ENCODE peak calls at places on chromosomes 6 and 20, in five cellular contexts. F, D, X, R and I are unnamed samples.

GRCh38 chr20:62069741-62070216 is 4.1 kb upstream of the TAF4 start:
- DNase-seq in X (no peak), F (no peak), D (no peak), R (no peak), I (no peak)

GRCh38 chr20:45218133-45218532 is 3.0 kb upstream of the SEMG2 start:
- DNase-seq in F (no peak), R (no peak), D (no peak), X (no peak), I (no peak)

GRCh38 chr6:119055069-119055468 is 23.4 kb downstream of the FAM184A start:
- DNase-seq in X (no peak), R (no peak), D (no peak), F (no peak), I (no peak)

GRCh38 chr6:12534454-12534853 is 182.1 kb upstream of the PHACTR1 start:
- DNase-seq in X (no peak), D (no peak), F (no peak), R (no peak), I (no peak)

GRCh38 chr6:41698350-41698781 is 37.0 kb downstream of the TFEB start:
- DNase-seq in D (no peak), F (no peak), R (no peak), X (no peak), I (no peak)

GRCh38 chr6:131136021-131136847 is 967 bp downstream of the AKAP7 start:
- DNase-seq in R (no peak), X (no peak), D (no peak), F (no peak), I (no peak)

GRCh38 chr6:164247106-164247505 is 832.6 kb downstream of the QKI start:
- DNase-seq in X (no peak), D (no peak), R (no peak), F (no peak), I (no peak)

GRCh38 chr6:33695451-33695855 is 16.0 kb downstream of the UQCC2 start:
- DNase-seq in R (no peak), X (peak; percentile 84), F (peak; percentile 38), D (no peak), I (no peak)

GRCh38 chr20:47173596-47174216 is 182.8 kb downstream of the ZMYND8 start:
- DNase-seq in D (no peak), X (no peak), R (no peak), F (no peak), I (no peak)

GRCh38 chr6:79143320-79143898 is 65.4 kb upstream of the PHIP start:
- DNase-seq in R (no peak), D (no peak), X (no peak), F (no peak), I (no peak)

GRCh38 chr6:26284537-26285142 is 80.4 kb upstream of the BTN3A2 start:
- DNase-seq in X (peak; percentile 83), R (peak; percentile 66), F (peak; percentile 70), D (no peak), I (no peak)

GRCh38 chr6:113649276-113649675 is 207.9 kb upstream of the MARCKS start:
- DNase-seq in R (peak; percentile 29), D (no peak), X (no peak), F (no peak), I (no peak)

GRCh38 chr6:137353842-137354397 is 134.7 kb upstream of the IFNGR1 start:
- DNase-seq in R (no peak), D (no peak), F (no peak), X (no peak), I (no peak)

GRCh38 chr6:158022749-158023596 is 41.3 kb downstream of the SYNJ2 start:
- DNase-seq in R (no peak), X (no peak), D (no peak), F (no peak), I (no peak)

GRCh38 chr6:89610149-89610642 is 28.4 kb downstream of the LYRM2 start:
- DNase-seq in R (peak; percentile 74), F (peak; percentile 70), D (peak; percentile 51), X (peak; percentile 74), I (no peak)

DNA sequence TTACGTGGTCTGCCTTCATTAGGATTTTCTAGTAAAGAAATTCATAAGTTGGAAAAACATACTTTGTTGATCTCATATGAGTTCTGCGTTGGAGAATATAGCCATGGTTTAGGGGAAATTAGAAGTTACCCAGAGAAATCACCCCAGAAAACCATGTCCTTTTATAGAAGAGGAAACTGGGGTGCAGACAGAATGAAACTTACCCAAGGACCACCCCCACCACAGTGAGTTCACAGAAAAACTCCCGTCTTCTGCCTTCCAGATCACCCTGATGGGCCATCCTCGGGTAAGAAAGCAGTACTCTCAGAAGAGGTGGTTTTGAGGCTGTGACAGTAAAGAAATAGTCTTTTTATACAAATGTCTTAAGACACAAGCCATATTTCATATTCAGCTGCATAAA is 25.1 kb upstream of the MAFB start:
- DNase-seq in X (no peak), F (no peak), D (no peak), R (no peak), I (no peak)
- TF ChIP-seq CTCF in X (no peak), F (no peak), D (no peak), R (no peak), I (no peak)

DNA sequence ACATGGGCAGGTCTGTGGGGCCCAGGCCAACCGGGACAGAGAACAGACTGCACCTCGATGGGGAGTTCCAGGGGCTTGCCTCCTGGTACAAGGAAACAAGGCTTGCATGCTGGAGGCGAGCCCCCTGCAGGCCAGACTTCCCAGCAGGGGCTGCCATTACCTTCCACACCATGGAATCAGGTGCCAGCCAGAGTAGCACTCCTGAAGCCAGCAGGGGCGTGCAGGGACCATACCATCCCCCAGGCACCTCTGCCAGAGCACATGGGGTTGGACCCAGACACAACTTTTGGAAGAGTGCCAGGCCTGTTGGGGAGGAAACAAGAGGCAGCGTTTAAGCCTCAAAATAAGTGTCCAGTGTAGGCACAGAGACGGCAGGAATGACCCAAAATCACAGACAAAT is 6.5 kb downstream of the DDO start:
- DNase-seq in D (no peak), F (no peak), X (no peak), R (no peak), I (no peak)
- TF ChIP-seq CTCF in D (peak; percentile 19), F (no peak), X (no peak), R (no peak), I (no peak)

DNA sequence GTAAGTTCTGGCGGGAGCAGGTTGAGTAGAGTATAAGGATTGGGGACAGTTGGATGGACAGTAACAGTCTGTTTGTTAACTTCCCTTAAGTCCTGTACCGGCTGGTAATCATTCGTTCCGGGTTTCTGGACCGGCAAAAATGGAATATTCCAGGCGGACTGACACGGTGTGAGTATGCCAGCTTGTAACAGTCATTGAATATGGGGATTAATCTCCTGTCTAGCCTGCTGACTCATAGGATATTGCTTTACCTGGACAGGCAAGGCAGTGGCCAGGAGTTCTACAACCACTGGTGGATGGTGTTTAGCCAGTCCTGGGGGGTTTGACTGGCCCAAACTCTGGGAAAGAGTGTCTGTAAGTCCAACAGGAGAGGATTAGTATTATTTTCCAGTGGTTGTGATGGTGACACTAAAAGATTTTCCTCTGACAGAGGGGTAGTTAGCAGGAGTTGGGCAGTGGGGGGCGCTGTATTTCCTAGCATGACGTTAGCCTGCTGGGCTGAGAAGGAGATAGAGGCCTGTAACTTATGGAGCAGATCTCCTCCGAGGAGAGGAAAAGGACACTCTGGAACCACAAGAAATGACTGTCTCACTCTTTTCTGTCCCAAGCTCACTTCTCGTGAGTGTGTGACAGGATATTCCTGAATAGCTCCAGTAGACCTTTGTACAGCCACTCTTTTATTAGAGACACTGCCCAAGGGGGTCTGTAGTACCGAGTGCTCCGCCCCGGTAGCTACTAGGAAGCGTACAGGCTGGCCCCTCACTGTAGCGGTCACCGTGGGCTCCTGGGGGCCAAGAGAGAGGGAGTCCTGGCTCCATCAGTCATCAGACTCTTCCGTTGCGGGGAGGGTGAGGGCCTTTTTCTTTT is 152.2 kb downstream of the TRIM27 start:
- DNase-seq in F (no peak), R (peak; percentile 47), X (no peak), D (no peak), I (no peak)
- TF ChIP-seq CTCF in F (no peak), R (no peak), X (no peak), D (peak; percentile 36), I (no peak)

GRCh38 chr20:57652865-57653545 is 32.8 kb upstream of the ZBP1 start:
- DNase-seq in D (no peak), X (no peak), R (no peak), F (peak; percentile 31), I (peak; percentile 64)
- TF ChIP-seq CTCF in D (no peak), X (no peak), R (no peak), F (no peak), I (no peak)

GRCh38 chr20:64109831-64110391 is 2.5 kb upstream of the NPBWR2 start:
- DNase-seq in R (no peak), D (no peak), F (peak; percentile 21), X (no peak), I (peak; percentile 68)
- TF ChIP-seq CTCF in R (no peak), D (no peak), F (no peak), X (no peak), I (no peak)

GRCh38 chr6:73262701-73263569 is at the start of gene KHDC1:
- DNase-seq in F (peak; percentile 73), R (peak; percentile 86), X (peak; percentile 91), D (peak; percentile 53), I (peak; percentile 72)
- TF ChIP-seq CTCF in F (no peak), R (peak; percentile 2), X (no peak), D (no peak), I (no peak)

DNA sequence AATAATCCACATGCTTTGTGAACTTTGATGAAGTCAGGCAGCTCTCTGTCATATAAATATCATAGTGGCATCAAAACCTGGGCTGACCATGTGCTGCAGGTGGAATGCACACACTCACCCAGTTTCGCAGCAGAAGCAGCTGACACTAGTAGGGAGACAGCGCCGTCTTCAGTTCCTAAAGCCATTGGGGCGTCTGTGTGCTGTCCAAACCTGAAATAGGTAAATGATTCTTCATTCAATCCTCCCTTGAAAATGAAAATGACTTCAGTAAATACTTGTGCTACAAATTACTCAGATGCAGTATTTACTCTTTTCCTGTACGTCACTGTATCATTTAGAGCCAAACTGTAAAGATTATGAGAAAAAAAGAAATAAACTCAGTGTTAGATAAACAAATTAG is 127.5 kb downstream of the EYA4 start:
- DNase-seq in F (no peak), X (no peak), D (no peak), R (no peak), I (no peak)
- TF ChIP-seq CTCF in F (no peak), X (no peak), D (no peak), R (no peak), I (no peak)

GRCh38 chr20:63172726-63173125 is 43.2 kb downstream of the YTHDF1 start:
- DNase-seq in X (peak; percentile 40), D (no peak), F (no peak), R (no peak), I (no peak)
- TF ChIP-seq CTCF in X (no peak), D (no peak), F (no peak), R (peak; percentile 22), I (no peak)

DNA sequence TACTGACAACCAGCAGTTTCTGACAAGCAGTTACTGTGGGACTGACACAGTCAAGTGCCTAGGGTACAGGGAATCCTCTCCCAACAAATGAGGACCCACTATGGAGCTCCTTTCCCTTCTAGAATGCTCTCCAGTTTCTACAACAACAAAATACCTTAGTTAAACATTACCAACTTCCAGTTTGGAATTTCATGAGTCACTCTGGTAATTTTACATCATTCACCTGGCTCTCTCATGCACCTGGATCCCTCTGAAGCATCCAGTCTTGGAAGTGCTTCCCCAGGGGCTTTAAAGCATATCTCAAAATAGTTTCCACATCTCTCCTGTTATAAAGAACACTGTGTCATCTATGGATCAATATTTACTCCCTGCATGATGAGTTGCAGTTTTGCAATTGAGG is 286.7 kb upstream of the SPTLC3 start:
- DNase-seq in F (no peak), R (no peak), X (no peak), D (no peak), I (no peak)
- TF ChIP-seq CTCF in F (no peak), R (no peak), X (no peak), D (no peak), I (no peak)